ENCODE peak calls at places on chromosomes 7 and 10, in six cellular contexts. One of them, this sample, is unnamed.

GRCh38 chr7:159022238-159022993 is 122.3 kb downstream of the VIPR2 start:
- DNase-seq in GM12865: no peak
- DNase-seq in CD8-positive, alpha-beta T cell: no peak
- DNase-seq in astrocyte of the spinal cord: peak
- DNase-seq in transverse colon: no peak
- DNase-seq in HepG2: no peak
- DNase-seq in this sample: no peak

GRCh38 chr7:138833596-138833995 is 35.6 kb upstream of the ATP6V0A4 start:
- DNase-seq in GM12865: no peak
- DNase-seq in CD8-positive, alpha-beta T cell: no peak
- DNase-seq in astrocyte of the spinal cord: no peak
- DNase-seq in transverse colon: no peak
- DNase-seq in HepG2: no peak
- DNase-seq in this sample: no peak

GRCh38 chr10:12742776-12743175 is 258.7 kb downstream of the CCDC3 start:
- DNase-seq in GM12865: no peak
- DNase-seq in CD8-positive, alpha-beta T cell: no peak
- DNase-seq in astrocyte of the spinal cord: no peak
- DNase-seq in transverse colon: no peak
- DNase-seq in HepG2: no peak
- DNase-seq in this sample: no peak

GRCh38 chr7:106056513-106057203 is 55.5 kb downstream of the SYPL1 start:
- DNase-seq in GM12865: peak
- DNase-seq in CD8-positive, alpha-beta T cell: peak
- DNase-seq in astrocyte of the spinal cord: peak
- DNase-seq in transverse colon: peak
- DNase-seq in HepG2: peak
- DNase-seq in this sample: peak

GRCh38 chr7:22726849-22727792 is at the start of gene IL6:
- DNase-seq in GM12865: no peak
- DNase-seq in CD8-positive, alpha-beta T cell: no peak
- DNase-seq in astrocyte of the spinal cord: peak
- DNase-seq in transverse colon: peak
- DNase-seq in HepG2: peak
- DNase-seq in this sample: no peak

GRCh38 chr10:7589748-7590147 is 77.0 kb downstream of the ITIH5 start:
- DNase-seq in GM12865: no peak
- DNase-seq in CD8-positive, alpha-beta T cell: no peak
- DNase-seq in astrocyte of the spinal cord: no peak
- DNase-seq in transverse colon: no peak
- DNase-seq in HepG2: no peak
- DNase-seq in this sample: no peak

GRCh38 chr7:101545441-101546190 is 83.5 kb downstream of the MYL10 start:
- DNase-seq in GM12865: no peak
- DNase-seq in CD8-positive, alpha-beta T cell: no peak
- DNase-seq in astrocyte of the spinal cord: no peak
- DNase-seq in transverse colon: no peak
- DNase-seq in HepG2: no peak
- DNase-seq in this sample: no peak

GRCh38 chr10:61987951-61988379 is 86.5 kb downstream of the ARID5B start:
- DNase-seq in GM12865: peak
- DNase-seq in CD8-positive, alpha-beta T cell: no peak
- DNase-seq in astrocyte of the spinal cord: no peak
- DNase-seq in transverse colon: no peak
- DNase-seq in HepG2: no peak
- DNase-seq in this sample: no peak

GRCh38 chr7:136877990-136878389 is 9.5 kb downstream of the CHRM2 start:
- DNase-seq in GM12865: no peak
- DNase-seq in CD8-positive, alpha-beta T cell: no peak
- DNase-seq in astrocyte of the spinal cord: peak
- DNase-seq in transverse colon: no peak
- DNase-seq in HepG2: no peak
- DNase-seq in this sample: no peak

GRCh38 chr7:150716368-150716767 is at the start of gene GIMAP1:
- DNase-seq in GM12865: peak
- DNase-seq in CD8-positive, alpha-beta T cell: peak
- DNase-seq in astrocyte of the spinal cord: no peak
- DNase-seq in transverse colon: peak
- DNase-seq in HepG2: no peak
- DNase-seq in this sample: no peak

GRCh38 chr10:52115823-52116222 is 198.3 kb upstream of the DKK1 start:
- DNase-seq in GM12865: peak
- DNase-seq in CD8-positive, alpha-beta T cell: no peak
- DNase-seq in astrocyte of the spinal cord: peak
- DNase-seq in transverse colon: no peak
- DNase-seq in HepG2: no peak
- DNase-seq in this sample: no peak

GRCh38 chr7:106375499-106375898 is 90.7 kb upstream of the NAMPT start:
- DNase-seq in GM12865: no peak
- DNase-seq in CD8-positive, alpha-beta T cell: no peak
- DNase-seq in astrocyte of the spinal cord: no peak
- DNase-seq in transverse colon: no peak
- DNase-seq in HepG2: no peak
- DNase-seq in this sample: no peak

GRCh38 chr7:155306677-155307470 is 9.2 kb downstream of the INSIG1 start:
- DNase-seq in GM12865: no peak
- DNase-seq in CD8-positive, alpha-beta T cell: peak
- DNase-seq in astrocyte of the spinal cord: no peak
- DNase-seq in transverse colon: no peak
- DNase-seq in HepG2: no peak
- DNase-seq in this sample: no peak

GRCh38 chr10:71225291-71226058 is 13.1 kb downstream of the UNC5B start:
- DNase-seq in GM12865: no peak
- DNase-seq in CD8-positive, alpha-beta T cell: no peak
- DNase-seq in astrocyte of the spinal cord: no peak
- DNase-seq in transverse colon: no peak
- DNase-seq in HepG2: no peak
- DNase-seq in this sample: no peak

GRCh38 chr7:40899151-40899550 is 764.3 kb downstream of the SUGCT start:
- DNase-seq in GM12865: no peak
- DNase-seq in CD8-positive, alpha-beta T cell: no peak
- DNase-seq in astrocyte of the spinal cord: no peak
- DNase-seq in transverse colon: no peak
- DNase-seq in HepG2: no peak
- DNase-seq in this sample: peak

GRCh38 chr10:44234471-44234850 is 150.4 kb downstream of the CXCL12 start:
- DNase-seq in GM12865: no peak
- DNase-seq in CD8-positive, alpha-beta T cell: no peak
- DNase-seq in astrocyte of the spinal cord: peak
- DNase-seq in transverse colon: no peak
- DNase-seq in HepG2: no peak
- DNase-seq in this sample: no peak

GRCh38 chr7:35647171-35647574 is 47.8 kb downstream of the HERPUD2 start:
- DNase-seq in GM12865: peak
- DNase-seq in CD8-positive, alpha-beta T cell: no peak
- DNase-seq in astrocyte of the spinal cord: no peak
- DNase-seq in transverse colon: peak
- DNase-seq in HepG2: peak
- DNase-seq in this sample: no peak

GRCh38 chr7:28355553-28356319 is 56.6 kb upstream of the CREB5 start:
- DNase-seq in GM12865: no peak
- DNase-seq in CD8-positive, alpha-beta T cell: no peak
- DNase-seq in astrocyte of the spinal cord: no peak
- DNase-seq in transverse colon: no peak
- DNase-seq in HepG2: no peak
- DNase-seq in this sample: no peak

GRCh38 chr7:107592361-107593024 is 12.4 kb downstream of the BCAP29 start:
- DNase-seq in GM12865: no peak
- DNase-seq in CD8-positive, alpha-beta T cell: no peak
- DNase-seq in astrocyte of the spinal cord: no peak
- DNase-seq in transverse colon: no peak
- DNase-seq in HepG2: no peak
- DNase-seq in this sample: no peak

GRCh38 chr10:98328163-98328562 is 60.2 kb upstream of the LOXL4 start:
- DNase-seq in GM12865: no peak
- DNase-seq in CD8-positive, alpha-beta T cell: no peak
- DNase-seq in astrocyte of the spinal cord: no peak
- DNase-seq in transverse colon: no peak
- DNase-seq in HepG2: no peak
- DNase-seq in this sample: no peak

GRCh38 chr10:98326621-98327027 is 58.6 kb upstream of the LOXL4 start:
- DNase-seq in GM12865: no peak
- DNase-seq in CD8-positive, alpha-beta T cell: no peak
- DNase-seq in astrocyte of the spinal cord: no peak
- DNase-seq in transverse colon: no peak
- DNase-seq in HepG2: no peak
- DNase-seq in this sample: no peak

GRCh38 chr10:98332623-98333269 is 64.8 kb upstream of the LOXL4 start:
- DNase-seq in GM12865: no peak
- DNase-seq in CD8-positive, alpha-beta T cell: no peak
- DNase-seq in astrocyte of the spinal cord: no peak
- DNase-seq in transverse colon: no peak
- DNase-seq in HepG2: peak
- DNase-seq in this sample: peak

GRCh38 chr10:98328640-98329039 is 60.6 kb upstream of the LOXL4 start:
- DNase-seq in GM12865: no peak
- DNase-seq in CD8-positive, alpha-beta T cell: no peak
- DNase-seq in astrocyte of the spinal cord: no peak
- DNase-seq in transverse colon: no peak
- DNase-seq in HepG2: no peak
- DNase-seq in this sample: no peak

DNA sequence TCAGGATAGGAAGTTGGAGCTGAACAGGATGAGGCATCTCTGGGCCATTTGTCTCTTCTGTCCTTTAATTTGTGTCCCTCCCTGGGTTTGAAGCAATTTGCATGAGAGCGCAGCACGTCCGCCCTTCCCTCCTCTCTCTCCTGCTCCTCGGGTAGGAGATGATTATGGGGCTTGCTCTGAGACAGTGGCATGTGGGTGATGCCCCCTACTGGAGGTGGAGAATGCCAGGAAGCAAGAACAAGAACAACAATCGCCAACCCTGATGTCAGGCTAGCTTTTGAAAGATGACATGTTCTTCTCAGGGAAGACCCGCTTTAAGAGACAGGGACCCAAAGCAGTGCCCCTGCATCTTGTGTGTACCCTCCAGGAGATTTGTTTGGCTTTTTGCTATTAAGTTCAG is 63.9 kb upstream of the LOXL4 start:
- DNase-seq in GM12865: peak
- DNase-seq in CD8-positive, alpha-beta T cell: no peak
- DNase-seq in astrocyte of the spinal cord: no peak
- DNase-seq in transverse colon: no peak
- DNase-seq in HepG2: peak
- DNase-seq in this sample: no peak
- TF ChIP-seq CTCF in GM12865: peak
- TF ChIP-seq CTCF in CD8-positive, alpha-beta T cell: no peak
- TF ChIP-seq CTCF in astrocyte of the spinal cord: peak
- TF ChIP-seq CTCF in transverse colon: no peak
- TF ChIP-seq CTCF in HepG2: peak
- TF ChIP-seq CTCF in this sample: peak

GRCh38 chr10:86970887-86971145 is 2.5 kb downstream of the ADIRF start:
- DNase-seq in GM12865: no peak
- DNase-seq in CD8-positive, alpha-beta T cell: no peak
- DNase-seq in astrocyte of the spinal cord: no peak
- DNase-seq in transverse colon: no peak
- DNase-seq in HepG2: no peak
- DNase-seq in this sample: no peak
- H3K4me3 ChIP-seq in GM12865: peak
- H3K4me3 ChIP-seq in CD8-positive, alpha-beta T cell: peak
- H3K4me3 ChIP-seq in astrocyte of the spinal cord: peak
- H3K4me3 ChIP-seq in transverse colon: peak
- H3K4me3 ChIP-seq in HepG2: no peak
- H3K4me3 ChIP-seq in this sample: no peak

DNA sequence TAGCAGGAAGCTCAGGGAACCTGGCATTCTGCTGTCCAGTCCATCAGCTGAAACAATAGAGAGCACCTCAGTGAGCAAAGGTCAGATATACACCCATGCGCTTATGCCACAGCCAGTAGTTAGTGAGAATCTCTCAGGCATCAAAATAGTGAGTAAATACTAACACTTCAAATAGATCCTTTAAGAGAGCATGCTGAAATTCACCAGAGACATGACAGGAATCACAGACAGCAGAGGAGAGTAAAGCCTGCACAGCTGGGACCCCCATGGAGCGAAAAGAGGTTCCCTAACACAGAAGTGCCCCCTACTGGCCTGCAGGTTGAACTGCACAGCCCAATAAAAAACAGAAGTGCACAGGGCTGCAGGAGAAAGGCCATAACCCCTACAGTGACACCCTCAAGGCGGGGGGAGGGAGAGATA is 57.6 kb upstream of the ANTXRL start:
- DNase-seq in GM12865: peak
- DNase-seq in CD8-positive, alpha-beta T cell: peak
- DNase-seq in astrocyte of the spinal cord: no peak
- DNase-seq in transverse colon: peak
- DNase-seq in HepG2: peak
- DNase-seq in this sample: no peak
- TF ChIP-seq CTCF in GM12865: peak
- TF ChIP-seq CTCF in CD8-positive, alpha-beta T cell: peak
- TF ChIP-seq CTCF in astrocyte of the spinal cord: peak
- TF ChIP-seq CTCF in transverse colon: peak
- TF ChIP-seq CTCF in HepG2: peak
- TF ChIP-seq CTCF in this sample: peak

DNA sequence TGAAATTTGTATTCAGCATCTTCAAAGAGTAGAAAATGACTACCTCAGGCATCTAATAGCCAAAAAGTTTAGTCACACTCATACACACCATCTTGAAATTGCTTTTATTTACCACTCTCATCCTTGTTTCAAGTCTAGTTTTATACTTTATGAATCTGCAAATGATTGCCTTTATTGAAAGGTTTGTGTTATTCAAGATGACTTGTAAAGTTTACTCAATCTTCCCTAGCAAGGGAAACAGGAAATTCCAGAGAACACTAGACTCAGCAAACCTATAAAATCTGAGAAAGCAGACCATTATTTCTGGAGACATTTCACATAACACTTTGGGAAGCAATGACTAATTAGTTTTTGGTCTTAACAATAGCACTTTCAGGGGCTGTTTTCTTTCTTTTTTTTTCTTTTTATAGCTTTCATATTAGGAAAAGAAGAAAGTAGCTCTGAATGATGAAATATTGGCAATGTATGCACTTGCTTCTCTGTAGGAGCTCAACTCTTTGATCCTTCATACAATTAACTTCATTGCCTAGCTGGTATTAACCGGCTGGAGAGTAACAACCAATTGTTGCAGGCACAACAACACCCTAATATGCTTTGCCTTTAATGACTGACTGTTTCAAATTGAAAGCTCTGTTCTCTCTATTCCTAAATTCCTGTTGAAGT is 68.9 kb upstream of the HDAC9 start:
- DNase-seq in GM12865: no peak
- DNase-seq in CD8-positive, alpha-beta T cell: no peak
- DNase-seq in astrocyte of the spinal cord: no peak
- DNase-seq in transverse colon: no peak
- DNase-seq in HepG2: no peak
- DNase-seq in this sample: no peak
- H3K4me3 ChIP-seq in GM12865: no peak
- H3K4me3 ChIP-seq in CD8-positive, alpha-beta T cell: no peak
- H3K4me3 ChIP-seq in astrocyte of the spinal cord: no peak
- H3K4me3 ChIP-seq in transverse colon: no peak
- H3K4me3 ChIP-seq in HepG2: no peak
- H3K4me3 ChIP-seq in this sample: no peak

GRCh38 chr7:112154690-112155089 is 51.5 kb downstream of the DOCK4 start:
- DNase-seq in GM12865: no peak
- DNase-seq in CD8-positive, alpha-beta T cell: no peak
- DNase-seq in astrocyte of the spinal cord: no peak
- DNase-seq in transverse colon: no peak
- DNase-seq in HepG2: no peak
- DNase-seq in this sample: no peak
- TF ChIP-seq CTCF in GM12865: no peak
- TF ChIP-seq CTCF in CD8-positive, alpha-beta T cell: no peak
- TF ChIP-seq CTCF in astrocyte of the spinal cord: no peak
- TF ChIP-seq CTCF in transverse colon: no peak
- TF ChIP-seq CTCF in HepG2: no peak
- TF ChIP-seq CTCF in this sample: no peak

GRCh38 chr7:55020481-55020871 is 1.7 kb downstream of the EGFR start:
- DNase-seq in GM12865: no peak
- DNase-seq in CD8-positive, alpha-beta T cell: no peak
- DNase-seq in astrocyte of the spinal cord: peak
- DNase-seq in transverse colon: peak
- DNase-seq in HepG2: no peak
- DNase-seq in this sample: no peak
- H3K4me3 ChIP-seq in GM12865: no peak
- H3K4me3 ChIP-seq in CD8-positive, alpha-beta T cell: no peak
- H3K4me3 ChIP-seq in astrocyte of the spinal cord: peak
- H3K4me3 ChIP-seq in transverse colon: peak
- H3K4me3 ChIP-seq in HepG2: peak
- H3K4me3 ChIP-seq in this sample: peak